ENCODE peak calls at places on chromosomes 4 and X, in ten cellular contexts. One of them, this sample, is unnamed.

GRCh38 chr4:80042821-80043220 is 30.2 kb downstream of the ANTXR2 start:
- DNase-seq in neuronal stem cell: no peak
- DNase-seq in pancreas: no peak
- DNase-seq in Panc1: no peak
- DNase-seq in GM23338: no peak
- DNase-seq in Peyer's patch: no peak
- DNase-seq in aorta: no peak
- DNase-seq in left ventricle myocardium inferior: no peak
- DNase-seq in H9: no peak
- DNase-seq in thoracic aorta: no peak
- DNase-seq in this sample: no peak

GRCh38 chr4:92305878-92306520 is 2.2 kb downstream of the GRID2 start:
- DNase-seq in H9: no peak
- DNase-seq in Panc1: no peak
- DNase-seq in neuronal stem cell: no peak
- DNase-seq in thoracic aorta: no peak
- DNase-seq in aorta: peak; percentile 62
- DNase-seq in left ventricle myocardium inferior: no peak
- DNase-seq in Peyer's patch: no peak
- DNase-seq in GM23338: peak; percentile 51
- DNase-seq in pancreas: no peak
- DNase-seq in this sample: no peak

GRCh38 chr4:181582595-181582994 is 660.6 kb upstream of the TENM3 start:
- DNase-seq in Peyer's patch: no peak
- DNase-seq in Panc1: no peak
- DNase-seq in pancreas: no peak
- DNase-seq in aorta: no peak
- DNase-seq in left ventricle myocardium inferior: no peak
- DNase-seq in thoracic aorta: no peak
- DNase-seq in GM23338: peak; percentile 62
- DNase-seq in H9: no peak
- DNase-seq in neuronal stem cell: no peak
- DNase-seq in this sample: no peak

GRCh38 chr4:20253799-20254409 is 2.2 kb downstream of the SLIT2 start:
- DNase-seq in pancreas: peak; percentile 44
- DNase-seq in Panc1: no peak
- DNase-seq in GM23338: peak; percentile 36
- DNase-seq in aorta: peak; percentile 81
- DNase-seq in H9: peak; percentile 35
- DNase-seq in left ventricle myocardium inferior: peak; percentile 33
- DNase-seq in neuronal stem cell: peak; percentile 21
- DNase-seq in Peyer's patch: no peak
- DNase-seq in thoracic aorta: no peak
- DNase-seq in this sample: no peak

GRCh38 chr4:127870688-127871087 is 10.0 kb upstream of the PLK4 start:
- DNase-seq in pancreas: no peak
- DNase-seq in left ventricle myocardium inferior: no peak
- DNase-seq in Peyer's patch: no peak
- DNase-seq in GM23338: no peak
- DNase-seq in thoracic aorta: no peak
- DNase-seq in Panc1: no peak
- DNase-seq in H9: no peak
- DNase-seq in neuronal stem cell: no peak
- DNase-seq in aorta: no peak
- DNase-seq in this sample: no peak

GRCh38 chrX:39718951-39719350 is 378.8 kb downstream of the BCOR start:
- DNase-seq in left ventricle myocardium inferior: no peak
- DNase-seq in aorta: no peak
- DNase-seq in Peyer's patch: no peak
- DNase-seq in pancreas: no peak
- DNase-seq in neuronal stem cell: no peak
- DNase-seq in H9: no peak
- DNase-seq in thoracic aorta: no peak
- DNase-seq in Panc1: no peak
- DNase-seq in GM23338: no peak
- DNase-seq in this sample: no peak

GRCh38 chrX:136650811-136651210 is 2.9 kb downstream of the CD40LG start:
- DNase-seq in Peyer's patch: no peak
- DNase-seq in pancreas: no peak
- DNase-seq in Panc1: no peak
- DNase-seq in H9: no peak
- DNase-seq in neuronal stem cell: no peak
- DNase-seq in aorta: no peak
- DNase-seq in GM23338: no peak
- DNase-seq in left ventricle myocardium inferior: no peak
- DNase-seq in thoracic aorta: no peak
- DNase-seq in this sample: no peak

GRCh38 chr4:123599920-123600394 is 203.4 kb downstream of the SPRY1 start:
- DNase-seq in pancreas: peak; percentile 56
- DNase-seq in aorta: peak; percentile 78
- DNase-seq in Panc1: no peak
- DNase-seq in H9: peak; percentile 60
- DNase-seq in thoracic aorta: no peak
- DNase-seq in neuronal stem cell: peak; percentile 35
- DNase-seq in Peyer's patch: peak; percentile 87
- DNase-seq in left ventricle myocardium inferior: peak; percentile 73
- DNase-seq in GM23338: peak; percentile 73
- DNase-seq in this sample: peak; percentile 38

DNA sequence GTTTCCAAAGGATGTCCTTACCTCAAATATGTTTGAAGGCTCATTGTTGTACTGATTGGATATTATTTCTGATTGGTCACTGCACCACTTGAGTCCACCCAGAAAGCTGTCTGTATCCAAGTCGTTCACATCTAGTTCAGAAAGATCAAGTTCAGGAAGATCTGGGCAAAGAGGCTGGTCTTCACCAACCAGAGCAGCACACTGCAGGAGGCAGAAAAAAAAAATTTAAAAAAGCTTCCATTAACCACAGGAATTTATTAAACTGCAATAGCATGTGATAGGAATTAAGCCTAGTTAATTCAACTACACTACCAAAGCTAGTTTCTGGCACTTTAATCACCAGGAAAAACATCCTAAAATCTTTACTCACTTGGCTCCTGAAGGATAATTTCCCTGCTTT is 5.1 kb downstream of the PPARGC1A start:
- DNase-seq in pancreas: no peak
- DNase-seq in Peyer's patch: no peak
- DNase-seq in neuronal stem cell: no peak
- DNase-seq in left ventricle myocardium inferior: no peak
- DNase-seq in thoracic aorta: no peak
- DNase-seq in Panc1: no peak
- DNase-seq in aorta: no peak
- DNase-seq in GM23338: no peak
- DNase-seq in H9: no peak
- DNase-seq in this sample: no peak
- H3K4me1 ChIP-seq in pancreas: peaks cover 4% of the 10 kb centered on the region
- H3K4me1 ChIP-seq in Peyer's patch: no peaks in the 10 kb centered on the region
- H3K4me1 ChIP-seq in neuronal stem cell: peaks cover 3% of the 10 kb centered on the region
- H3K4me1 ChIP-seq in left ventricle myocardium inferior: peaks cover 70% of the 10 kb centered on the region
- H3K4me1 ChIP-seq in thoracic aorta: no peaks in the 10 kb centered on the region
- H3K4me1 ChIP-seq in Panc1: no peaks in the 10 kb centered on the region
- H3K4me1 ChIP-seq in aorta: no peaks in the 10 kb centered on the region
- H3K4me1 ChIP-seq in GM23338: peaks cover 60% of the 10 kb centered on the region
- H3K4me1 ChIP-seq in H9: peaks cover 22% of the 10 kb centered on the region
- H3K4me1 ChIP-seq in this sample: peaks cover 2% of the 10 kb centered on the region

GRCh38 chr4:1459664-1460511 is 53.6 kb upstream of the NKX1-1 start:
- DNase-seq in H9: peak; percentile 35
- DNase-seq in GM23338: no peak
- DNase-seq in Peyer's patch: no peak
- DNase-seq in Panc1: no peak
- DNase-seq in aorta: peak; percentile 73
- DNase-seq in neuronal stem cell: no peak
- DNase-seq in thoracic aorta: no peak
- DNase-seq in pancreas: no peak
- DNase-seq in left ventricle myocardium inferior: no peak
- DNase-seq in this sample: no peak

GRCh38 chr4:1463088-1463926 is 57.1 kb upstream of the NKX1-1 start:
- DNase-seq in H9: no peak
- DNase-seq in GM23338: no peak
- DNase-seq in left ventricle myocardium inferior: no peak
- DNase-seq in aorta: peak; percentile 72
- DNase-seq in thoracic aorta: no peak
- DNase-seq in pancreas: no peak
- DNase-seq in neuronal stem cell: no peak
- DNase-seq in Panc1: no peak
- DNase-seq in Peyer's patch: no peak
- DNase-seq in this sample: no peak

GRCh38 chr4:1462009-1462767 is 55.9 kb upstream of the NKX1-1 start:
- DNase-seq in H9: peak; percentile 42
- DNase-seq in neuronal stem cell: no peak
- DNase-seq in aorta: no peak
- DNase-seq in GM23338: no peak
- DNase-seq in thoracic aorta: no peak
- DNase-seq in left ventricle myocardium inferior: no peak
- DNase-seq in pancreas: no peak
- DNase-seq in Peyer's patch: no peak
- DNase-seq in Panc1: no peak
- DNase-seq in this sample: no peak

GRCh38 chr4:1462768-1463075 is 56.5 kb upstream of the NKX1-1 start:
- DNase-seq in thoracic aorta: no peak
- DNase-seq in Peyer's patch: no peak
- DNase-seq in left ventricle myocardium inferior: no peak
- DNase-seq in aorta: peak; percentile 72
- DNase-seq in H9: no peak
- DNase-seq in pancreas: no peak
- DNase-seq in Panc1: no peak
- DNase-seq in GM23338: no peak
- DNase-seq in neuronal stem cell: no peak
- DNase-seq in this sample: no peak

DNA sequence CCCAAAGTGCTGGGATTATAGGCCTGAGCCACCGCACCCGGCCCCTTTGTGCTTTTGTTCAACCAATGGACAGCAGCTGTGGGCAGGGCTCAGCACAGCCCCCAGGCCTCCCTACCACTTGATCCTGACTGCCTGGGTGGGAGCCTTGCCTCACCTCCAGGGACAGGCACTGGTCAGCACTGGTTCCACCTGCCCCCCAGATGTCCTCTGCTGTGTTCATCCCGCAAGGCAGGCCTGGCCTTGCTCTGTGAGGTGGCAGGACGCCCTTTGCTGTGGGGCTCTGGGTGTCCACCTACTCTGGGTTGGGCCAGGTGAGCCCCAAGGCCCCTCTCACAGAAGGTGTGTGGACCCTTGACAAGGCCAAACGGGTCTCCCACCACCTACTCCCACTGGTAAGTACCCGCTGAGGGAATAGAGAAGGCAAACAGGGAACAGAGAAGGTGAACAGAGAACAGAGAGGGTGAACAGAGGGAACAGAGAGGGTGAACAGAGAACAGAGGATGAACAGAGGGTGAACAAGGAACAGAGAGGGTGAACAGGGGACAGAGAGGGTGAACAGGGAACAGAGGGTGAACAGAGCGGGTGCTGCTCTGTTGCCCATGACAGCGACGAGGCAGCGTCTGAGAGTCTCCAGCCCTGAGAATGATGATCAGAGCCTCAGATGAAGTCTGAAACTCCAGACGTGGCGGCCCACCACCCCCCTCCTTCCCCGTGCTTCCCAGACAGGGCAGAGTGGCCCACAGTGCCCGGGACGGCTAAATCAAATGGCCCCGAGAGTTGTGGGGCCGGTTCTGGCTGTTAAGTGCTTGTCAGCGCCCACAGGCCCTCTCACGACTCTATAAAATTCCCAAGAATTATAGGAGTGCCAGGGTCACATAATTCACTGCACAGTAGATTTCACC is 55.0 kb upstream of the NKX1-1 start:
- DNase-seq in Peyer's patch: no peak
- DNase-seq in Panc1: no peak
- DNase-seq in thoracic aorta: no peak
- DNase-seq in left ventricle myocardium inferior: no peak
- DNase-seq in GM23338: no peak
- DNase-seq in H9: no peak
- DNase-seq in neuronal stem cell: no peak
- DNase-seq in pancreas: no peak
- DNase-seq in aorta: no peak
- DNase-seq in this sample: no peak
- H3K27me3 ChIP-seq in Peyer's patch: no peaks in the 10 kb centered on the region
- H3K27me3 ChIP-seq in Panc1: no peaks in the 10 kb centered on the region
- H3K27me3 ChIP-seq in thoracic aorta: no peaks in the 10 kb centered on the region
- H3K27me3 ChIP-seq in left ventricle myocardium inferior: peaks cover 95% of the 10 kb centered on the region
- H3K27me3 ChIP-seq in GM23338: no peaks in the 10 kb centered on the region
- H3K27me3 ChIP-seq in H9: peaks cover 2% of the 10 kb centered on the region
- H3K27me3 ChIP-seq in neuronal stem cell: peaks cover 84% of the 10 kb centered on the region
- H3K27me3 ChIP-seq in pancreas: no peaks in the 10 kb centered on the region
- H3K27me3 ChIP-seq in aorta: no peaks in the 10 kb centered on the region
- H3K27me3 ChIP-seq in this sample: peaks cover 14% of the 10 kb centered on the region

GRCh38 chrX:65999563-66000148 is 40.2 kb downstream of the VSIG4 start:
- DNase-seq in Panc1: no peak
- DNase-seq in left ventricle myocardium inferior: no peak
- DNase-seq in neuronal stem cell: no peak
- DNase-seq in Peyer's patch: no peak
- DNase-seq in GM23338: no peak
- DNase-seq in aorta: no peak
- DNase-seq in thoracic aorta: no peak
- DNase-seq in H9: no peak
- DNase-seq in pancreas: no peak
- DNase-seq in this sample: no peak

GRCh38 chrX:65999029-65999562 is 40.8 kb downstream of the VSIG4 start:
- DNase-seq in Panc1: no peak
- DNase-seq in left ventricle myocardium inferior: no peak
- DNase-seq in pancreas: no peak
- DNase-seq in GM23338: no peak
- DNase-seq in Peyer's patch: no peak
- DNase-seq in aorta: no peak
- DNase-seq in H9: no peak
- DNase-seq in neuronal stem cell: no peak
- DNase-seq in thoracic aorta: no peak
- DNase-seq in this sample: no peak

GRCh38 chrX:66000628-66001275 is 39.1 kb downstream of the VSIG4 start:
- DNase-seq in Panc1: no peak
- DNase-seq in aorta: no peak
- DNase-seq in GM23338: no peak
- DNase-seq in H9: no peak
- DNase-seq in pancreas: no peak
- DNase-seq in neuronal stem cell: no peak
- DNase-seq in left ventricle myocardium inferior: no peak
- DNase-seq in thoracic aorta: no peak
- DNase-seq in Peyer's patch: no peak
- DNase-seq in this sample: no peak

GRCh38 chrX:66001596-66001995 is 38.3 kb downstream of the VSIG4 start:
- DNase-seq in neuronal stem cell: no peak
- DNase-seq in H9: no peak
- DNase-seq in thoracic aorta: no peak
- DNase-seq in pancreas: no peak
- DNase-seq in aorta: no peak
- DNase-seq in GM23338: no peak
- DNase-seq in left ventricle myocardium inferior: no peak
- DNase-seq in Panc1: no peak
- DNase-seq in Peyer's patch: no peak
- DNase-seq in this sample: no peak

DNA sequence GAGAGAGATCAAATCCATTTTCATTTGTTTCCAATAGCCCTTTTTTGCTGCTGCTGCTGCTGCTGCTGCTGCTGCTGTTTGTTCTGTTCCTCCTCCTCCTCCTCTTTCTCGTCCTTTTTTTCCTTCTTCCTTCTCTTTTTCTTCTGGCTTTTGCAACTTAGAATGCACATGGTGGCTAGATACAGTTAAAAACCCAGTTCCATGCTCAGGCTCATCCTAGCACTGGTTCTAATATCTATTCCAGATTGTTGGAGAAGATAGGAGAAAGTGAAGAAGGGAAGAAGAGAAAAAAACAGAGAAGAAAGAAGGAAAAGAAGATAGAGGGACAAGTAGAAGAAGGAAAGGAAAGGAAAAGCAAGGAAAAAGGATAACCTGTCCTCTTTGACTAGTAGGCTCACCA is 39.7 kb downstream of the VSIG4 start:
- DNase-seq in Peyer's patch: no peak
- DNase-seq in left ventricle myocardium inferior: no peak
- DNase-seq in Panc1: no peak
- DNase-seq in neuronal stem cell: no peak
- DNase-seq in aorta: no peak
- DNase-seq in GM23338: no peak
- DNase-seq in thoracic aorta: no peak
- DNase-seq in pancreas: no peak
- DNase-seq in H9: no peak
- DNase-seq in this sample: no peak
- H3K4me1 ChIP-seq in Peyer's patch: no peaks in the 10 kb centered on the region
- H3K4me1 ChIP-seq in left ventricle myocardium inferior: no peaks in the 10 kb centered on the region
- H3K4me1 ChIP-seq in Panc1: no peaks in the 10 kb centered on the region
- H3K4me1 ChIP-seq in neuronal stem cell: no peaks in the 10 kb centered on the region
- H3K4me1 ChIP-seq in aorta: no peaks in the 10 kb centered on the region
- H3K4me1 ChIP-seq in GM23338: no peaks in the 10 kb centered on the region
- H3K4me1 ChIP-seq in thoracic aorta: no peaks in the 10 kb centered on the region
- H3K4me1 ChIP-seq in pancreas: no peaks in the 10 kb centered on the region
- H3K4me1 ChIP-seq in H9: no peaks in the 10 kb centered on the region
- H3K4me1 ChIP-seq in this sample: peaks cover 11% of the 10 kb centered on the region

GRCh38 chrX:134626434-134626833 is 31.8 kb downstream of the PLAC1 start:
- DNase-seq in Peyer's patch: no peak
- DNase-seq in pancreas: no peak
- DNase-seq in left ventricle myocardium inferior: peak; percentile 31
- DNase-seq in aorta: no peak
- DNase-seq in GM23338: no peak
- DNase-seq in H9: no peak
- DNase-seq in Panc1: no peak
- DNase-seq in neuronal stem cell: no peak
- DNase-seq in thoracic aorta: no peak
- DNase-seq in this sample: no peak
- H3K27me3 ChIP-seq in Peyer's patch: no peaks in the 10 kb centered on the region
- H3K27me3 ChIP-seq in pancreas: no peaks in the 10 kb centered on the region
- H3K27me3 ChIP-seq in left ventricle myocardium inferior: no peaks in the 10 kb centered on the region
- H3K27me3 ChIP-seq in aorta: no peaks in the 10 kb centered on the region
- H3K27me3 ChIP-seq in GM23338: no peaks in the 10 kb centered on the region
- H3K27me3 ChIP-seq in H9: no peaks in the 10 kb centered on the region
- H3K27me3 ChIP-seq in Panc1: no peaks in the 10 kb centered on the region
- H3K27me3 ChIP-seq in neuronal stem cell: no peaks in the 10 kb centered on the region
- H3K27me3 ChIP-seq in thoracic aorta: no peaks in the 10 kb centered on the region
- H3K27me3 ChIP-seq in this sample: no peaks in the 10 kb centered on the region